ENCODE peak calls at places on chromosomes 11 and 22, in five cellular contexts. One of them, this sample, is unnamed.

GRCh38 chr11:43359432-43359818 is 705 bp downstream of the TTC17 start:
- DNase-seq in cardiac fibroblast: peak
- DNase-seq in osteocyte: no peak
- DNase-seq in AG09319: no peak
- DNase-seq in IMR-90: peak
- DNase-seq in this sample: no peak

GRCh38 chr22:50342651-50343540 is at the start of gene PPP6R2:
- DNase-seq in cardiac fibroblast: peak
- DNase-seq in osteocyte: peak
- DNase-seq in AG09319: peak
- DNase-seq in IMR-90: peak
- DNase-seq in this sample: peak

GRCh38 chr11:100746448-100746847 is 59.4 kb downstream of the ARHGAP42 start:
- DNase-seq in cardiac fibroblast: no peak
- DNase-seq in osteocyte: no peak
- DNase-seq in AG09319: no peak
- DNase-seq in IMR-90: no peak
- DNase-seq in this sample: no peak

GRCh38 chr22:40408718-40409612 is 38.6 kb downstream of the SGSM3 start:
- DNase-seq in cardiac fibroblast: no peak
- DNase-seq in osteocyte: peak
- DNase-seq in AG09319: no peak
- DNase-seq in IMR-90: no peak
- DNase-seq in this sample: no peak

GRCh38 chr22:25494774-25495173 is 69.7 kb upstream of the GRK3 start:
- DNase-seq in cardiac fibroblast: no peak
- DNase-seq in osteocyte: no peak
- DNase-seq in AG09319: no peak
- DNase-seq in IMR-90: no peak
- DNase-seq in this sample: no peak

GRCh38 chr11:40302669-40303068 is 1156.8 kb downstream of the LRRC4C start:
- DNase-seq in cardiac fibroblast: peak
- DNase-seq in osteocyte: no peak
- DNase-seq in AG09319: no peak
- DNase-seq in IMR-90: peak
- DNase-seq in this sample: no peak

GRCh38 chr22:31920306-31920705 is 24.0 kb upstream of the YWHAH start:
- DNase-seq in cardiac fibroblast: no peak
- DNase-seq in osteocyte: no peak
- DNase-seq in AG09319: no peak
- DNase-seq in IMR-90: no peak
- DNase-seq in this sample: no peak

GRCh38 chr22:18066181-18066859 is 11.5 kb upstream of the PEX26 start:
- DNase-seq in cardiac fibroblast: no peak
- DNase-seq in osteocyte: no peak
- DNase-seq in AG09319: no peak
- DNase-seq in IMR-90: no peak
- DNase-seq in this sample: no peak

GRCh38 chr11:106395716-106396349 is 318.4 kb downstream of the AASDHPPT start:
- DNase-seq in cardiac fibroblast: no peak
- DNase-seq in osteocyte: no peak
- DNase-seq in AG09319: no peak
- DNase-seq in IMR-90: no peak
- DNase-seq in this sample: no peak

GRCh38 chr11:60933416-60933815 is 9.2 kb downstream of the TMEM132A start:
- DNase-seq in cardiac fibroblast: no peak
- DNase-seq in osteocyte: no peak
- DNase-seq in AG09319: no peak
- DNase-seq in IMR-90: no peak
- DNase-seq in this sample: no peak

GRCh38 chr11:12288212-12288933 is 89.0 kb upstream of the PARVA start:
- DNase-seq in cardiac fibroblast: peak
- DNase-seq in osteocyte: peak
- DNase-seq in AG09319: peak
- DNase-seq in IMR-90: peak
- DNase-seq in this sample: peak

GRCh38 chr11:44451706-44452105 is 113.8 kb upstream of the CD82 start:
- DNase-seq in cardiac fibroblast: no peak
- DNase-seq in osteocyte: no peak
- DNase-seq in AG09319: no peak
- DNase-seq in IMR-90: no peak
- DNase-seq in this sample: no peak

GRCh38 chr22:43972931-43973330 is 17.7 kb downstream of the SAMM50 start:
- DNase-seq in cardiac fibroblast: no peak
- DNase-seq in osteocyte: no peak
- DNase-seq in AG09319: no peak
- DNase-seq in IMR-90: no peak
- DNase-seq in this sample: no peak

GRCh38 chr11:110338684-110339083 is 42.3 kb upstream of the RDX start:
- DNase-seq in cardiac fibroblast: no peak
- DNase-seq in osteocyte: no peak
- DNase-seq in AG09319: no peak
- DNase-seq in IMR-90: no peak
- DNase-seq in this sample: no peak

GRCh38 chr11:105911454-105911853 is 110.6 kb downstream of the MSANTD4 start:
- DNase-seq in cardiac fibroblast: no peak
- DNase-seq in osteocyte: no peak
- DNase-seq in AG09319: no peak
- DNase-seq in IMR-90: peak
- DNase-seq in this sample: no peak

GRCh38 chr11:73310076-73310475 is 2.0 kb downstream of the ARHGEF17 start:
- DNase-seq in cardiac fibroblast: no peak
- DNase-seq in osteocyte: no peak
- DNase-seq in AG09319: no peak
- DNase-seq in IMR-90: no peak
- DNase-seq in this sample: no peak

GRCh38 chr11:69394234-69394891 is 87.1 kb upstream of the LINC01488 start:
- DNase-seq in cardiac fibroblast: no peak
- DNase-seq in osteocyte: no peak
- DNase-seq in AG09319: no peak
- DNase-seq in IMR-90: no peak
- DNase-seq in this sample: no peak

GRCh38 chr22:30890689-30891442 is 77.7 kb downstream of the MORC2 start:
- DNase-seq in cardiac fibroblast: peak
- DNase-seq in osteocyte: peak
- DNase-seq in AG09319: no peak
- DNase-seq in IMR-90: peak
- DNase-seq in this sample: peak

GRCh38 chr11:71988050-71988449 is 10.7 kb upstream of the IL18BP start:
- DNase-seq in cardiac fibroblast: peak
- DNase-seq in osteocyte: no peak
- DNase-seq in AG09319: peak
- DNase-seq in IMR-90: peak
- DNase-seq in this sample: no peak

GRCh38 chr11:78325274-78325781 is 92.3 kb downstream of the GAB2 start:
- DNase-seq in cardiac fibroblast: no peak
- DNase-seq in osteocyte: no peak
- DNase-seq in AG09319: no peak
- DNase-seq in IMR-90: no peak
- DNase-seq in this sample: no peak

GRCh38 chr22:41215409-41215808 is 10.3 kb downstream of the L3MBTL2 start:
- DNase-seq in cardiac fibroblast: no peak
- DNase-seq in osteocyte: no peak
- DNase-seq in AG09319: no peak
- DNase-seq in IMR-90: no peak
- DNase-seq in this sample: no peak

GRCh38 chr11:101721270-101721669 is 137.5 kb upstream of the TRPC6 start:
- DNase-seq in cardiac fibroblast: no peak
- DNase-seq in osteocyte: no peak
- DNase-seq in AG09319: no peak
- DNase-seq in IMR-90: peak
- DNase-seq in this sample: no peak

GRCh38 chr22:36086170-36086490 is 57.5 kb upstream of the RBFOX2 start:
- DNase-seq in cardiac fibroblast: no peak
- DNase-seq in osteocyte: no peak
- DNase-seq in AG09319: no peak
- DNase-seq in IMR-90: no peak
- DNase-seq in this sample: no peak

GRCh38 chr11:117071344-117071787 is 26.9 kb downstream of the SIK3 start:
- DNase-seq in cardiac fibroblast: peak
- DNase-seq in osteocyte: no peak
- DNase-seq in AG09319: no peak
- DNase-seq in IMR-90: no peak
- DNase-seq in this sample: no peak

GRCh38 chr11:130178441-130178971 is 18.9 kb downstream of the ST14 start:
- DNase-seq in cardiac fibroblast: no peak
- DNase-seq in osteocyte: no peak
- DNase-seq in AG09319: no peak
- DNase-seq in IMR-90: peak
- DNase-seq in this sample: no peak

GRCh38 chr11:10735532-10736465 is 15.2 kb upstream of the CTR9 start:
- DNase-seq in cardiac fibroblast: peak
- DNase-seq in osteocyte: peak
- DNase-seq in AG09319: peak
- DNase-seq in IMR-90: peak
- DNase-seq in this sample: peak

GRCh38 chr11:120273432-120273831 is 33.5 kb downstream of the POU2F3 start:
- DNase-seq in cardiac fibroblast: no peak
- DNase-seq in osteocyte: no peak
- DNase-seq in AG09319: no peak
- DNase-seq in IMR-90: peak
- DNase-seq in this sample: no peak

GRCh38 chr11:32435947-32436750 is 810 bp upstream of the WT1 start:
- DNase-seq in cardiac fibroblast: peak
- DNase-seq in osteocyte: no peak
- DNase-seq in AG09319: no peak
- DNase-seq in IMR-90: no peak
- DNase-seq in this sample: no peak

GRCh38 chr11:64767344-64768299 is 7.8 kb upstream of the PYGM start:
- DNase-seq in cardiac fibroblast: peak
- DNase-seq in osteocyte: no peak
- DNase-seq in AG09319: no peak
- DNase-seq in IMR-90: peak
- DNase-seq in this sample: no peak
- TF ChIP-seq CTCF in cardiac fibroblast: peak
- TF ChIP-seq CTCF in osteocyte: peak
- TF ChIP-seq CTCF in AG09319: peak
- TF ChIP-seq CTCF in IMR-90: peak
- TF ChIP-seq CTCF in this sample: peak

GRCh38 chr22:29156507-29156906 is 49.2 kb upstream of the EMID1 start:
- DNase-seq in cardiac fibroblast: peak
- DNase-seq in osteocyte: no peak
- DNase-seq in AG09319: no peak
- DNase-seq in IMR-90: peak
- DNase-seq in this sample: no peak
- TF ChIP-seq CTCF in cardiac fibroblast: peak
- TF ChIP-seq CTCF in osteocyte: no peak
- TF ChIP-seq CTCF in AG09319: peak
- TF ChIP-seq CTCF in IMR-90: peak
- TF ChIP-seq CTCF in this sample: no peak

DNA sequence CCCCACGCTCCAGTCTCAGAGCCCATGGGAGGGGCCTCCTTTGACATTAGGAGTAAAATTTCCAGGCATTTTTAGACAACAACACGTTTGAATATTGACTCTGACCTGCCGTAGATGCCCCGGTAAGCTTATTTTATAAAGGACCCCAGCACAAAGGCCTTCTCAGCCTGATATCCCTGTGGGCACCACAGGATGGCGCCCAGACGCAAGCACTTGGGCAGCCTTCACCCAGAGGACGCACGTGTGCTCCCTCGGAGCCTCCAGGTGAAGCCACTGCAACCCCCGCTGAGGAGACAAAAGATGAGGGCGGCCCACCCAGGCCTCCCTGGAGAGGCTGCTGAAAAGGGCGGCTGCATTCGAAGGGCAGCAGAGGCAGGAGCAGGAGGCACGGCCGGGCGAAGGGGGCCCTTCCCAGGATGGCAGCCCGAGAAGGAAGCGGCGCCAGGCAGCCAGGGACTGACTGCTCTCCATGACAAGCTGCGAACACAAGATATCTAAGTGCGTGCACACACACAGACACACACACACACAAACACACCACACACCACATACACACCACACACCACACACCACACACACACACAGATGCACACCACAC is 15.2 kb upstream of the TH start:
- DNase-seq in cardiac fibroblast: peak
- DNase-seq in osteocyte: no peak
- DNase-seq in AG09319: no peak
- DNase-seq in IMR-90: no peak
- DNase-seq in this sample: no peak
- TF ChIP-seq CTCF in cardiac fibroblast: peak
- TF ChIP-seq CTCF in osteocyte: peak
- TF ChIP-seq CTCF in AG09319: no peak
- TF ChIP-seq CTCF in IMR-90: peak
- TF ChIP-seq CTCF in this sample: peak

DNA sequence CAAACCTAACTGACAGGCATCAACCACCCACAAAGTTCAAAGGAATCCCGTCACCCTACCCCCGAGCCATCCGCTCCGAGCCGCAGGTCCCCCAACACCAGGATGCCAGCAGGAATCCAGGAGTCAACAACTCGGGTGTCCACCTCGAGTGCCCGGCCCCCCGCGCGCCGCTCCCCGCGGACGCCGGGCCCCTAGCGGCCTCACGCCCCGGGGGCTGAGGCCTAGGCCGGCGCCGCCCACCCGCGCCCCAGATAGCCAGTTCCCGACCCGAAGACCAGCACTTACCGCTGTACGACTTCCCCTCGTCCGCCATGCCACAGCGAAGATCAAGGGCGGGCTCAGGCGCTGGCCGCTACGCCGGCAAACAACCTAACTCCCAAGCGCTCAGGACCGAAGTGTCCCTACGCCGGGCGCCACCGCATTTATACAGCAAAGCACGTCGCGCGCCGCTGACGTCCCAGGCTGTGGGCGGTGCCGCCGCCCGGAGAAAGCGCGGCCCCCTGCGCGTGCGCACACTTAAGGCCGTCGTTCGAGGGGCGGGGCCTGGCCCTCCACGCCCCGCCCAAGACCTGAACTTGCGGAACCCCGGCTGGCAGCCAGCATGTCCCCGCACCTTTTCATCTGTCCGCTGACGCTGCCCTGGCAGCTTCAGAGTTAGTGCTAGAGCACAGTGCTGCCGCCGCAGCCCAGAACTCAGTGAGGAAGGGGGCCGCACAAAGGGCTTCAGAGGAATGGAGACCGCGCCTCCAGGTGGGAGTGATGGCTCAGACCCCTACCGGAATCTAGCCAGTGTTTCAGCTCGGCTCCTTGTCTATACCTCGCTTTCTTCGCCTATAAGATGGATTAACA is at the start of gene NXF1:
- DNase-seq in cardiac fibroblast: peak
- DNase-seq in osteocyte: peak
- DNase-seq in AG09319: peak
- DNase-seq in IMR-90: peak
- DNase-seq in this sample: peak
- TF ChIP-seq CTCF in cardiac fibroblast: no peak
- TF ChIP-seq CTCF in osteocyte: peak
- TF ChIP-seq CTCF in AG09319: no peak
- TF ChIP-seq CTCF in IMR-90: no peak
- TF ChIP-seq CTCF in this sample: peak